ENCODE peak calls at places on chromosomes 16 and 17, in nine cellular contexts. W is hippocampal formation; L is neuronal stem cell; B is NCI-H446; K is GM20000; E is smooth muscle cell of the brain vasculature; D is spleen; Z is stimulated activated CD8-positive, alpha-beta memory T cell treated with anti-CD3 and anti-CD28 coated beads, Interleukin-4, amount 100 ng/mL, for 1 hour; J is GM23338. Q is an unnamed sample.

GRCh38 chr16:75105306-75106061 is 11.1 kb downstream of the LDHD start:
- DNase-seq in W (peak), L (no peak), B (no peak), K (no peak), E (no peak), D (peak), Z (no peak), J (no peak), Q (no peak)

GRCh38 chr17:66602659-66603363 is 232.1 kb upstream of the CACNG5 start:
- DNase-seq in W (no peak), L (no peak), B (no peak), K (no peak), E (no peak), D (no peak), Z (no peak), J (peak), Q (no peak)

GRCh38 chr17:57684711-57685498 is 60.2 kb downstream of the CCDC182 start:
- DNase-seq in W (no peak), L (no peak), B (no peak), K (no peak), E (no peak), D (no peak), Z (no peak), J (no peak), Q (no peak)

GRCh38 chr17:71380535-71380934 is 740.3 kb upstream of the SOX9 start:
- DNase-seq in W (no peak), L (no peak), B (no peak), K (no peak), E (no peak), D (no peak), Z (no peak), J (no peak), Q (no peak)

GRCh38 chr17:77233635-77234334 is 93.0 kb downstream of the SEC14L1 start:
- DNase-seq in W (no peak), L (no peak), B (no peak), K (peak), E (no peak), D (no peak), Z (no peak), J (no peak), Q (peak)

GRCh38 chr17:74833501-74834361 is 26.0 kb downstream of the GRIN2C start:
- DNase-seq in W (no peak), L (no peak), B (no peak), K (peak), E (no peak), D (peak), Z (no peak), J (no peak), Q (no peak)

GRCh38 chr17:37182786-37183185 is 193.0 kb upstream of the C17orf78 start:
- DNase-seq in W (no peak), L (no peak), B (no peak), K (no peak), E (no peak), D (no peak), Z (no peak), J (no peak), Q (no peak)

GRCh38 chr17:51231999-51232398 is 27.9 kb downstream of the MBTD1 start:
- DNase-seq in W (no peak), L (no peak), B (no peak), K (no peak), E (no peak), D (no peak), Z (no peak), J (no peak), Q (no peak)

GRCh38 chr17:82962163-82962720 is 117.2 kb upstream of the METRNL start:
- DNase-seq in W (no peak), L (no peak), B (no peak), K (no peak), E (no peak), D (peak), Z (no peak), J (no peak), Q (no peak)

GRCh38 chr16:53886482-53887378 is 182.8 kb downstream of the FTO start:
- DNase-seq in W (no peak), L (no peak), B (no peak), K (no peak), E (no peak), D (no peak), Z (no peak), J (no peak), Q (no peak)

GRCh38 chr17:79154951-79155557 is 80.4 kb downstream of the ENGASE start:
- DNase-seq in W (no peak), L (no peak), B (no peak), K (no peak), E (no peak), D (no peak), Z (no peak), J (no peak), Q (no peak)

GRCh38 chr17:57408064-57408811 is 151.9 kb downstream of the MSI2 start:
- DNase-seq in W (peak), L (no peak), B (no peak), K (peak), E (no peak), D (no peak), Z (no peak), J (peak), Q (no peak)

GRCh38 chr16:66720766-66721165 is 24.2 kb upstream of the CMTM4 start:
- DNase-seq in W (no peak), L (no peak), B (no peak), K (no peak), E (no peak), D (no peak), Z (no peak), J (no peak), Q (no peak)

GRCh38 chr17:62096401-62096670 is 31.3 kb upstream of the MED13 start:
- DNase-seq in W (no peak), L (no peak), B (no peak), K (no peak), E (no peak), D (no peak), Z (no peak), J (no peak), Q (no peak)

GRCh38 chr16:28218109-28218508 is 6.3 kb upstream of the XPO6 start:
- DNase-seq in W (no peak), L (no peak), B (peak), K (peak), E (no peak), D (no peak), Z (no peak), J (peak), Q (peak)

GRCh38 chr16:3950343-3951193 is 70.1 kb upstream of the CREBBP start:
- DNase-seq in W (no peak), L (no peak), B (peak), K (no peak), E (no peak), D (no peak), Z (no peak), J (no peak), Q (no peak)

GRCh38 chr17:1649116-1649843 is 386 bp downstream of the RILP start:
- DNase-seq in W (no peak), L (peak), B (peak), K (peak), E (peak), D (peak), Z (peak), J (peak), Q (no peak)

GRCh38 chr16:75065149-75065807 is 51.3 kb downstream of the LDHD start:
- DNase-seq in W (no peak), L (no peak), B (no peak), K (no peak), E (no peak), D (peak), Z (no peak), J (no peak), Q (no peak)

GRCh38 chr17:42673885-42674754 is 2.7 kb downstream of the PLEKHH3 start:
- DNase-seq in W (no peak), L (no peak), B (no peak), K (peak), E (no peak), D (no peak), Z (no peak), J (peak), Q (no peak)

GRCh38 chr16:87955302-87956168 is 4.3 kb downstream of the BANP start:
- DNase-seq in W (no peak), L (no peak), B (no peak), K (no peak), E (no peak), D (no peak), Z (no peak), J (no peak), Q (no peak)

GRCh38 chr17:10806863-10807262 is 3.0 kb upstream of the TMEM238L start:
- DNase-seq in W (no peak), L (no peak), B (no peak), K (no peak), E (no peak), D (no peak), Z (no peak), J (no peak), Q (no peak)

GRCh38 chr17:68944435-68945035 is 10.7 kb downstream of the ABCA8 start:
- DNase-seq in W (no peak), L (no peak), B (no peak), K (no peak), E (no peak), D (no peak), Z (no peak), J (no peak), Q (no peak)

GRCh38 chr17:78019976-78020716 is 61.6 kb downstream of the TNRC6C start:
- DNase-seq in W (no peak), L (no peak), B (no peak), K (peak), E (no peak), D (no peak), Z (no peak), J (no peak), Q (no peak)

GRCh38 chr17:30133197-30133596 is 16.6 kb downstream of the NSRP1 start:
- DNase-seq in W (no peak), L (no peak), B (no peak), K (no peak), E (no peak), D (no peak), Z (no peak), J (no peak), Q (no peak)

GRCh38 chr17:42389135-42389417 is 834 bp upstream of the STAT3 start:
- DNase-seq in W (no peak), L (no peak), B (no peak), K (no peak), E (no peak), D (no peak), Z (no peak), J (no peak), Q (no peak)

Q was measured in Panc1.